ENCODE peak calls at places on chromosomes 7 and 10, in four cellular contexts. J, W, B and I are unnamed samples.

GRCh38 chr7:55481126-55481525 is 91.2 kb downstream of the VOPP1 start:
- DNase-seq in B (no peak), J (no peak), W (no peak), I (no peak)

GRCh38 chr10:58399410-58399809 is 14.2 kb downstream of the TFAM start:
- DNase-seq in W (no peak), B (no peak), J (no peak), I (no peak)

GRCh38 chr7:75856562-75856961 is 22.3 kb upstream of the RHBDD2 start:
- DNase-seq in B (no peak), J (no peak), W (no peak), I (no peak)

GRCh38 chr10:123043409-123043925 is 34.7 kb downstream of the ACADSB start:
- DNase-seq in W (no peak), J (peak; percentile 16), B (peak; percentile 44), I (peak; percentile 29)

GRCh38 chr7:45982912-45983719 is 62.0 kb upstream of the IGFBP3 start:
- DNase-seq in B (no peak), J (no peak), W (no peak), I (no peak)

GRCh38 chr10:27155073-27155754 is at the start of gene MASTL:
- DNase-seq in J (peak; percentile 97), B (peak; percentile 95), W (peak; percentile 88), I (peak; percentile 94)

GRCh38 chr10:126043389-126043788 is 147.0 kb downstream of the FANK1 start:
- DNase-seq in J (no peak), W (no peak), B (no peak), I (no peak)

GRCh38 chr10:114389429-114389828 is 14.9 kb downstream of the AFAP1L2 start:
- DNase-seq in B (no peak), W (no peak), J (no peak), I (no peak)

GRCh38 chr10:71433116-71433982 is 36.6 kb downstream of the CDH23 start:
- DNase-seq in W (no peak), B (no peak), J (no peak), I (no peak)

GRCh38 chr7:30682131-30683083 is at the start of gene CRHR2:
- DNase-seq in B (peak; percentile 58), J (no peak), W (no peak), I (peak; percentile 4)

GRCh38 chr10:124144536-124144935 is 51.1 kb upstream of the CHST15 start:
- DNase-seq in J (no peak), W (no peak), B (no peak), I (no peak)

GRCh38 chr7:134905375-134905774 is 80.9 kb upstream of the AGBL3 start:
- DNase-seq in J (no peak), B (no peak), W (no peak), I (no peak)

GRCh38 chr7:5238500-5238899 is 44.2 kb upstream of the SLC29A4 start:
- DNase-seq in J (no peak), W (no peak), B (no peak), I (no peak)

GRCh38 chr10:63157845-63158624 is 24.9 kb downstream of the NRBF2 start:
- DNase-seq in W (peak; percentile 4), J (no peak), B (peak; percentile 67), I (peak; percentile 26)

GRCh38 chr10:7107287-7107686 is 303.5 kb downstream of the SFMBT2 start:
- DNase-seq in W (no peak), J (no peak), B (no peak), I (no peak)

GRCh38 chr10:1461016-1461415 is 276.3 kb downstream of the ADARB2 start:
- DNase-seq in B (no peak), J (no peak), W (no peak), I (no peak)

GRCh38 chr7:137342751-137343482 is 616 bp downstream of the PTN start:
- DNase-seq in J (no peak), B (no peak), W (no peak), I (no peak)

GRCh38 chr7:41760293-41760692 is 57.4 kb upstream of the INHBA start:
- DNase-seq in W (no peak), B (no peak), J (no peak), I (no peak)

GRCh38 chr10:86671985-86672710 is 3.8 kb downstream of the LDB3 start:
- DNase-seq in B (no peak), W (no peak), J (no peak), I (no peak)

GRCh38 chr10:110259317-110259716 is 45.4 kb downstream of the SMNDC1 start:
- DNase-seq in W (no peak), B (no peak), J (no peak), I (no peak)

GRCh38 chr7:157690833-157691382 is 354.1 kb downstream of the DNAJB6 start:
- DNase-seq in J (no peak), B (no peak), W (no peak), I (no peak)

GRCh38 chr10:26095781-26096180 is 120.8 kb upstream of the GAD2 start:
- DNase-seq in J (no peak), B (no peak), W (no peak), I (no peak)

GRCh38 chr7:1954366-1955004 is 278.3 kb downstream of the MAD1L1 start:
- DNase-seq in W (no peak), J (no peak), B (no peak), I (no peak)

GRCh38 chr7:54778696-54779285 is 19.8 kb upstream of the SEC61G start:
- DNase-seq in J (no peak), B (no peak), W (no peak), I (no peak)

GRCh38 chr7:29296421-29296820 is 101.8 kb downstream of the CHN2 start:
- DNase-seq in B (no peak), J (no peak), W (no peak), I (no peak)

GRCh38 chr7:99461221-99461620 is 4.7 kb downstream of the ATP5MF start:
- DNase-seq in W (no peak), J (no peak), B (no peak), I (no peak)

GRCh38 chr10:114166053-114166452 is 8.0 kb downstream of the CCDC186 start:
- DNase-seq in W (no peak), B (no peak), J (no peak), I (no peak)

GRCh38 chr10:57867226-57867625 is 400.5 kb downstream of the IPMK start:
- DNase-seq in B (no peak), J (no peak), W (no peak), I (no peak)

GRCh38 chr7:150428671-150429451 is 21.6 kb upstream of the GIMAP8 start:
- DNase-seq in B (no peak), W (no peak), J (no peak), I (no peak)

GRCh38 chr10:73262105-73262730 is 9.8 kb upstream of the MRPS16 start:
- DNase-seq in W (no peak), B (no peak), J (no peak), I (no peak)

GRCh38 chr10:5040781-5041470 is 37.3 kb upstream of the AKR1C2 start:
- DNase-seq in J (no peak), W (no peak), B (no peak), I (no peak)

GRCh38 chr10:2949948-2950354 is 117.4 kb upstream of the PFKP start:
- DNase-seq in W (no peak), J (no peak), B (no peak), I (no peak)

GRCh38 chr10:3361640-3362039 is 189.1 kb upstream of the PITRM1 start:
- DNase-seq in J (no peak), W (no peak), B (no peak), I (no peak)

GRCh38 chr7:155918720-155919399 is 106.6 kb upstream of the SHH start:
- DNase-seq in J (no peak), B (no peak), W (no peak), I (no peak)